ENCODE peak calls at places on chromosomes 7 and 10, in four cellular contexts. N is body of pancreas, D is stomach, L is Peyer's patch. U is an unnamed sample. For H3K27me3, the result is how much of the 10 kb centered on the place peaks cover.

GRCh38 chr10:43854042-43854441 is 205.4 kb upstream of the ZNF32 start:
- DNase-seq in N (no peak), D (no peak), L (no peak), U (no peak)

GRCh38 chr7:3955026-3955425 is 654.0 kb downstream of the SDK1 start:
- DNase-seq in L (no peak), N (no peak), D (no peak), U (no peak)

GRCh38 chr7:80740778-80741545 is 102.5 kb downstream of the CD36 start:
- DNase-seq in L (no peak), D (no peak), N (no peak), U (no peak)

GRCh38 chr10:96565774-96566173 is 21.0 kb downstream of the TM9SF3 start:
- DNase-seq in N (no peak), D (no peak), L (no peak), U (no peak)

GRCh38 chr7:150927954-150928340 is 50.2 kb downstream of the KCNH2 start:
- DNase-seq in L (no peak), D (no peak), N (no peak), U (no peak)

GRCh38 chr10:104415526-104416165 is 62.0 kb downstream of the CFAP58 start:
- DNase-seq in D (no peak), L (no peak), N (no peak), U (no peak)

GRCh38 chr7:109611656-109612055 is 1042.0 kb downstream of the DNAJB9 start:
- DNase-seq in L (no peak), D (no peak), N (no peak), U (no peak)

GRCh38 chr10:46524471-46525176 is 31.8 kb downstream of the GPRIN2 start:
- DNase-seq in L (peak), D (peak), N (peak), U (no peak)

GRCh38 chr7:75645570-75645969 is 93.2 kb downstream of the HIP1 start:
- DNase-seq in N (no peak), L (no peak), D (no peak), U (no peak)

GRCh38 chr10:114932945-114933344 is 5.0 kb upstream of the TRUB1 start:
- DNase-seq in D (no peak), L (no peak), N (no peak), U (no peak)

GRCh38 chr10:104284783-104285182 is 15.8 kb downstream of the GSTO2 start:
- DNase-seq in L (no peak), D (no peak), N (no peak), U (no peak)

GRCh38 chr10:5600908-5601307 is 65.5 kb downstream of the ASB13 start:
- DNase-seq in N (no peak), L (no peak), D (no peak), U (no peak)

GRCh38 chr7:20993693-20994092 is 207.0 kb upstream of the SP8 start:
- DNase-seq in L (no peak), N (no peak), D (no peak), U (no peak)

GRCh38 chr10:78333362-78334143 is 299.9 kb downstream of the RPS24 start:
- DNase-seq in D (no peak), L (no peak), N (peak), U (no peak)

GRCh38 chr7:114175140-114175539 is 239.5 kb upstream of the FOXP2 start:
- DNase-seq in N (no peak), L (no peak), D (no peak), U (no peak)

GRCh38 chr10:13690281-13690825 is 103.6 kb downstream of the PRPF18 start:
- DNase-seq in N (no peak), L (no peak), D (no peak), U (no peak)

GRCh38 chr7:155378580-155378934 is 79.4 kb upstream of the EN2 start:
- DNase-seq in L (no peak), D (no peak), N (no peak), U (no peak)

GRCh38 chr10:99422697-99423096 is 7.7 kb downstream of the GOT1 start:
- DNase-seq in D (no peak), L (no peak), N (no peak), U (no peak)

GRCh38 chr7:132398253-132398913 is 177.9 kb downstream of the PLXNA4 start:
- DNase-seq in D (no peak), N (no peak), L (no peak), U (no peak)

GRCh38 chr10:112904000-112904399 is 46.0 kb upstream of the TCF7L2 start:
- DNase-seq in L (no peak), D (no peak), N (no peak), U (no peak)

GRCh38 chr7:128729489-128729888 is 9.7 kb upstream of the CALU start:
- DNase-seq in N (no peak), L (no peak), D (no peak), U (no peak)

GRCh38 chr7:121547341-121548092 is 151.4 kb upstream of the FAM3C start:
- DNase-seq in N (no peak), D (no peak), L (no peak), U (no peak)

GRCh38 chr10:26361351-26361750 is 76.8 kb upstream of the APBB1IP start:
- DNase-seq in D (no peak), N (no peak), L (no peak), U (no peak)

GRCh38 chr7:151339651-151340377 is 1.8 kb upstream of the NUB1 start:
- DNase-seq in D (no peak), N (no peak), L (no peak), U (no peak)

GRCh38 chr7:2734761-2735571 is 47.0 kb downstream of the AMZ1 start:
- DNase-seq in N (no peak), L (no peak), D (peak), U (peak)

GRCh38 chr10:86446987-86447386 is 74.6 kb downstream of the WAPL start:
- DNase-seq in D (no peak), L (no peak), N (no peak), U (no peak)

GRCh38 chr7:15306286-15306685 is 255.5 kb downstream of the AGMO start:
- DNase-seq in L (no peak), D (no peak), N (no peak), U (no peak)

GRCh38 chr7:148849393-148850098 is 34.5 kb downstream of the EZH2 start:
- DNase-seq in N (no peak), L (no peak), D (no peak), U (no peak)

GRCh38 chr7:22147113-22147512 is 201.4 kb upstream of the CDCA7L start:
- DNase-seq in N (no peak), L (no peak), D (no peak), U (peak)

GRCh38 chr10:85545874-85546273 is 820.7 kb downstream of the GRID1 start:
- DNase-seq in N (no peak), L (no peak), D (no peak), U (no peak)

GRCh38 chr10:119428789-119429188 is 113.7 kb downstream of the RGS10 start:
- DNase-seq in D (no peak), L (no peak), N (no peak), U (no peak)

GRCh38 chr7:76332073-76332472 is 26.7 kb downstream of the YWHAG start:
- DNase-seq in N (no peak), D (no peak), L (no peak), U (no peak)

GRCh38 chr7:145700488-145700887 is 416.1 kb upstream of the CNTNAP2 start:
- DNase-seq in L (no peak), N (no peak), D (no peak), U (no peak)
- TF ChIP-seq POLR2A in L (no peak), N (no peak), D (no peak), U (no peak)

GRCh38 chr10:101193210-101193609 is 36.1 kb downstream of the LBX1 start:
- DNase-seq in L (no peak), N (no peak), D (no peak), U (no peak)

GRCh38 chr10:101188942-101189341 is 40.3 kb downstream of the LBX1 start:
- DNase-seq in N (no peak), D (no peak), L (no peak), U (no peak)

DNA sequence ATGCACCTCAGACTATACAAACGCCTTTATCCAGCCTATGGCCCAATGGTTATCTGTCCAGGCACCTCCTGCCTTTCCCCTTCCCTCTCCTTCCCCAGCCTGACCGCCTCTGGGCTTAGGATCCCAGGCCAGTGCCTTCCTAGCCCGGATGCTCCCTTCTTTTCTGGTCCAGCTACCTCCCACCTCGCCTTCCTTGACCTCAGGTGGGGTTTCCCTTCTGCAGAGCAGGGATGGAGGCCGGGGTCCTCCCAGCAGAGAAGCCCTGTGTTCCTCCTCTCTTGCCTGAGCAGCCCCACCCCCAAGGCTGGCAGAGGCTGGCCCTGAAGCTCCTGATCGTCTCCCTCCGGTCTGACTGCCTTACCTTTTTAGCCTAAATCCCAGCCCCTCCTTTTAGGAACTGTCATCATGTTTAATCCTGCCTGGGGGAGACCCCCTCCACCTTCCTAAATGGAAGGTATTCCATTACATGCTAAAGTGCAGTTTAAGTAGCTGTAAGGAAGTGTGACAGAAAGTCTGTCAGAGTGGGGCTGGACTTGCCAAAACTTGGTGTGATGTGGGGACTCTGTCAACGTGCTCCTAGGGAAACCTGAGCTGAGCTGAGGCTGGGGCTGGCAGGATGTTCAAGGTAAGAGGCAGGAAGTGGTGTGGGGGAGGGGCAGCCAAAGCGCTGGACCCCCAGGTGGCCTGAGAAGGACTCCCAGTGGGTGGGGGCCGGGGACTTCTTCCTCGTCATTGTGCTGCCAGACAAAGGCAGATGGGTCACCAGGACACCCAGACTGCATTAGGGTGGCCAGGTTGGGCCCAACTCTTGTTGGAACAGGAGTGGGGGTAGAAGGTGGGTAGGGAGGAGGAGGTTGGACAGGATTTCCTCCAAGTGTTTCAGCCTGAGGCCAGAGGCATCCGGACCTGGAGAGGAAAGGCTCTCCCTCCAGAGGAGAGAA is 39.5 kb downstream of the LBX1 start:
- DNase-seq in N (no peak), L (no peak), D (no peak), U (no peak)
- H3K27me3 ChIP-seq in N (under half), L (under half), D (half or more), U (under half)

DNA sequence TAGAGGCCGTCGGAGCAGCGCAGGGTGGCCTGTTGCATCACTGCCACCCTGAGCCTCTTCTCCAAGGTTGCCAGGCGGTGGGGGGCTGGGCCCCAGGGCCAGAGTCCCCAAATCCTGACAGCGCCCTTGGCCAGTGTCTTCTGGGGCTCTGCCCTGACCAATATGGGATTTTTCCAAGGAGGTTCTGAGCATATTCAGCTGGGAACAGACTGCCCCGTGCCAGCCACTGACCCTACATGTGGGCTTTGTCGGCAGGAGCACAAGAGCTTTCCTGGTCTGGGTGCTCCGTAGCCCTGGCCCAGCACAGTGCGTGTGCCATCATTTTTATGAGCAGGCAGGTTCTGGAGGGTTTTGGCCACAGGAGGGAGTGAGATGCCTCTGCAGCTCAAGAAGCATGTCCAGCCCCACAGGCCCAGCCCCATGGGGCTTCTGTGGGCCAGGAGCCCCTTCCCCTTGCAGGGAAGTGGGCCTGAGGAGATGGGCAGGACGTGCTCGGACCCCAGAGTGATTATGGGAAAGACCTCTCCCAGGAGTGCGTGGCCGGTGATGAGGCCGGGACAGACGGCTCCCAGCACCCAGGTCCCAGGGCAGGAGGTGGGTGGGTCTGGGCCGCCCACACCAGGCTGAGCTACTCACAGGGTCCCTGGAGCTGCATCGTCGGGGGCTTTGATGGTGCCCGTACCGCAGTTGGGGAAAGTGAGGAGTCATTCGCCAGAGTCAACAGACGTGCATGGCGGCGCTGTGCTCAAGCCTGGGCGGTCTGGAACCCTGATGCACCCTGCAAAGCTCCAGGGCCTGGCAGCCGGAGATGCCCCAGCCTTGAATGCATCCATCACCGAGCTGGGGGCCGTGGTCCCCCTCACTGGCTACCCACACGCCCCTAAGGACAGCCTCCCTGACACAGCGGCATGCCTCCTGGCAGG is 66.6 kb downstream of the PWWP2B start:
- DNase-seq in D (no peak), N (no peak), L (peak), U (no peak)
- H3K27ac ChIP-seq in D (peak), N (peak), L (peak), U (peak)

GRCh38 chr7:65269150-65269856 is 104.4 kb upstream of the ZNF92 start:
- DNase-seq in L (no peak), N (peak), D (no peak), U (peak)
- TF ChIP-seq POLR2A in L (no peak), N (no peak), D (no peak), U (no peak)

GRCh38 chr7:28312973-28313372 is 99.3 kb upstream of the CREB5 start:
- DNase-seq in D (no peak), L (no peak), N (no peak), U (no peak)
- H3K27me3 ChIP-seq in D (half or more), L (under half), N (under half), U (under half)

GRCh38 chr10:68305889-68306288 is 26.0 kb upstream of the HNRNPH3 start:
- DNase-seq in D (no peak), L (no peak), N (no peak), U (no peak)
- H3K27ac ChIP-seq in D (peak), L (peak), N (peak), U (no peak)

GRCh38 chr10:73252445-73253225 is at the start of gene MRPS16:
- DNase-seq in D (peak), N (peak), L (peak), U (peak)
- TF ChIP-seq POLR2A in D (no peak), N (peak), L (peak), U (peak)

GRCh38 chr7:129773871-129774270 is 162.4 kb downstream of the NRF1 start:
- DNase-seq in N (no peak), D (no peak), L (no peak), U (no peak)

GRCh38 chr7:129776397-129776792 is 164.9 kb downstream of the NRF1 start:
- DNase-seq in L (no peak), D (no peak), N (no peak), U (no peak)

GRCh38 chr7:129775695-129776396 is 164.3 kb downstream of the NRF1 start:
- DNase-seq in N (no peak), D (no peak), L (no peak), U (no peak)

GRCh38 chr7:129774359-129774758 is 162.8 kb downstream of the NRF1 start:
- DNase-seq in N (no peak), D (no peak), L (no peak), U (no peak)

GRCh38 chr7:129774871-129775694 is 163.6 kb downstream of the NRF1 start:
- DNase-seq in L (no peak), D (no peak), N (no peak), U (no peak)
- H3K27me3 ChIP-seq in L (under half), D (half or more), N (under half), U (under half)

GRCh38 chr7:31371621-31372020 is 31.1 kb upstream of the NEUROD6 start:
- DNase-seq in N (no peak), L (no peak), D (no peak), U (no peak)
- H3K27ac ChIP-seq in N (no peak), L (no peak), D (peak), U (no peak)

DNA sequence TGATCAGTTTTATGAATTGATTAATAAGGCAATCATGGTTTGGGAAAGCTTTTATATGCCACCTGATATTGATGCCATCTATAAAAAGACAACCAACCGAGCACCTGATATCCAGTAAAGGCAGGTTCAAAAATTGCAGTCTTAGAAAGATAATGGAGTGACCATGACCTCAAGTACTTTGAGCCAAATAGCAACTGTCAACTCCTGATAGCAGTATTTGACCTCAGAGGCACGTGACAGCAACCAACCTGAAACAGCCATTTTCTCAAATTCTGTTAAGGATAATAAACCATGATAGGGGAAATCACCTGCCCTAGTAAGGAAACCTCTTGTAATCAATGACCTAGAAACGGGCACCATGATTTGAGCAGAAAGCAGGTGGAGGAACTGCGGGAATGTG is 77.1 kb upstream of the NFE2L3 start:
- DNase-seq in N (no peak), L (no peak), D (no peak), U (no peak)
- TF ChIP-seq POLR2A in N (no peak), L (no peak), D (no peak), U (no peak)

U was measured in testis.